ENCODE peak calls at places on chromosomes 2 and 18, in four cellular contexts. One of them, this sample, is unnamed.

GRCh38 chr2:85501244-85501643 is 37.7 kb upstream of the MAT2A start:
- DNase-seq in heart right ventricle: no peak
- DNase-seq in NCI-H2171: no peak
- DNase-seq in T-cell: no peak
- DNase-seq in this sample: no peak

GRCh38 chr18:42258301-42258965 is 303.4 kb downstream of the PIK3C3 start:
- DNase-seq in heart right ventricle: no peak
- DNase-seq in NCI-H2171: no peak
- DNase-seq in T-cell: no peak
- DNase-seq in this sample: no peak

GRCh38 chr2:5673148-5673860 is 18.9 kb upstream of the SOX11 start:
- DNase-seq in heart right ventricle: no peak
- DNase-seq in NCI-H2171: peak; percentile 86
- DNase-seq in T-cell: no peak
- DNase-seq in this sample: no peak

GRCh38 chr2:182280128-182280527 is 146.7 kb downstream of the PDE1A start:
- DNase-seq in heart right ventricle: peak; percentile 18
- DNase-seq in NCI-H2171: no peak
- DNase-seq in T-cell: no peak
- DNase-seq in this sample: no peak

GRCh38 chr2:171420728-171421563 is 12.8 kb downstream of the METTL8 start:
- DNase-seq in heart right ventricle: no peak
- DNase-seq in NCI-H2171: no peak
- DNase-seq in T-cell: no peak
- DNase-seq in this sample: no peak

GRCh38 chr2:555164-555922 is 121.9 kb downstream of the TMEM18 start:
- DNase-seq in heart right ventricle: no peak
- DNase-seq in NCI-H2171: no peak
- DNase-seq in T-cell: no peak
- DNase-seq in this sample: no peak

GRCh38 chr2:53944542-53944941 is 26.3 kb downstream of the PSME4 start:
- DNase-seq in heart right ventricle: no peak
- DNase-seq in NCI-H2171: no peak
- DNase-seq in T-cell: no peak
- DNase-seq in this sample: no peak

GRCh38 chr2:161170377-161170776 is 10.1 kb downstream of the TANK start:
- DNase-seq in heart right ventricle: no peak
- DNase-seq in NCI-H2171: no peak
- DNase-seq in T-cell: no peak
- DNase-seq in this sample: no peak

GRCh38 chr2:224284134-224284946 is 117.6 kb downstream of the FAM124B start:
- DNase-seq in heart right ventricle: peak; percentile 19
- DNase-seq in NCI-H2171: no peak
- DNase-seq in T-cell: no peak
- DNase-seq in this sample: no peak

GRCh38 chr2:233995985-233996384 is 54.5 kb upstream of the SPP2 start:
- DNase-seq in heart right ventricle: no peak
- DNase-seq in NCI-H2171: no peak
- DNase-seq in T-cell: no peak
- DNase-seq in this sample: no peak

This sample was measured in DMS 273 treated with DMSO at 0.1 percent for 48 hours.